ENCODE peak calls at places on chromosomes 6 and 20, in six cellular contexts. Z, Y, M, X, E and Q are unnamed samples.

GRCh38 chr6:169101981-169102380 is 151.7 kb downstream of the THBS2 start:
- DNase-seq in Z (no peak), Y (no peak), M (no peak), X (no peak), E (no peak), Q (no peak)

GRCh38 chr6:36968266-36968977 is 13.9 kb downstream of the PI16 start:
- DNase-seq in Z (no peak), Y (no peak), M (no peak), X (no peak), E (no peak), Q (no peak)

GRCh38 chr6:72418495-72418894 is 203.4 kb upstream of the KCNQ5 start:
- DNase-seq in Z (no peak), Y (no peak), M (no peak), X (no peak), E (no peak), Q (no peak)

GRCh38 chr20:49886571-49887203 is 28.6 kb downstream of the SPATA2 start:
- DNase-seq in Z (no peak), Y (no peak), M (no peak), X (no peak), E (no peak), Q (no peak)

GRCh38 chr20:44810391-44811149 is at the start of gene RIMS4:
- DNase-seq in Z (peak), Y (peak), M (peak), X (peak), E (no peak), Q (no peak)

GRCh38 chr20:5056801-5057599 is 55.7 kb upstream of the SLC23A2 start:
- DNase-seq in Z (peak), Y (no peak), M (peak), X (no peak), E (no peak), Q (no peak)

GRCh38 chr6:78101387-78101786 is 448.5 kb downstream of the MEI4 start:
- DNase-seq in Z (no peak), Y (no peak), M (no peak), X (no peak), E (no peak), Q (no peak)

GRCh38 chr6:144581807-144582537 is 296.8 kb downstream of the UTRN start:
- DNase-seq in Z (no peak), Y (peak), M (peak), X (peak), E (no peak), Q (no peak)

GRCh38 chr6:8135276-8135675 is 32.9 kb upstream of the EEF1E1 start:
- DNase-seq in Z (no peak), Y (no peak), M (no peak), X (no peak), E (no peak), Q (no peak)

GRCh38 chr20:10239954-10240353 is 21.3 kb downstream of the SNAP25 start:
- DNase-seq in Z (no peak), Y (no peak), M (peak), X (no peak), E (peak), Q (no peak)

GRCh38 chr6:113447088-113447831 is 409.9 kb upstream of the MARCKS start:
- DNase-seq in Z (no peak), Y (no peak), M (no peak), X (no peak), E (no peak), Q (no peak)

GRCh38 chr6:39348740-39349139 is 26.2 kb upstream of the KCNK16 start:
- DNase-seq in Z (no peak), Y (no peak), M (no peak), X (no peak), E (no peak), Q (no peak)

GRCh38 chr6:48777411-48777810 is 666.4 kb upstream of the PTCHD4 start:
- DNase-seq in Z (no peak), Y (no peak), M (no peak), X (no peak), E (no peak), Q (no peak)

GRCh38 chr20:18164356-18164755 is 26.7 kb downstream of the KAT14 start:
- DNase-seq in Z (no peak), Y (no peak), M (no peak), X (no peak), E (no peak), Q (no peak)

GRCh38 chr6:73604020-73604419 is 49.8 kb downstream of the SLC17A5 start:
- DNase-seq in Z (no peak), Y (no peak), M (no peak), X (no peak), E (no peak), Q (no peak)